ENCODE peak calls at places on chromosomes 12 and 14, in seven cellular contexts. M is K562, S is GM12892, H is SK-N-SH, E is GM12878, W is H1, U is HepG2. J is an unnamed sample.

GRCh38 chr14:98741523-98741922 is 530.5 kb downstream of the BCL11B start:
- DNase-seq in M (no peak), S (no peak), H (no peak), E (no peak), W (no peak), U (no peak), J (no peak)

GRCh38 chr12:65466906-65467305 is 188.4 kb downstream of the MSRB3 start:
- DNase-seq in M (no peak), S (no peak), H (no peak), E (no peak), W (no peak), U (no peak), J (no peak)

GRCh38 chr12:111448831-111449790 is 43.4 kb downstream of the SH2B3 start:
- DNase-seq in M (no peak), S (no peak), H (no peak), E (no peak), W (no peak), U (no peak), J (no peak)

GRCh38 chr12:84822541-84822940 is 90.1 kb downstream of the SLC6A15 start:
- DNase-seq in M (no peak), S (no peak), H (no peak), E (no peak), W (no peak), U (no peak), J (no peak)

GRCh38 chr12:65649126-65649525 is 175.2 kb upstream of the HMGA2 start:
- DNase-seq in M (no peak), S (no peak), H (no peak), E (no peak), W (no peak), U (no peak), J (no peak)

GRCh38 chr12:34396861-34397590 is 374.7 kb downstream of the ALG10 start:
- DNase-seq in M (peak), S (no peak), H (peak), E (no peak), W (no peak), U (no peak), J (no peak)

GRCh38 chr12:81208193-81208946 is 130.5 kb downstream of the ACSS3 start:
- DNase-seq in M (no peak), S (no peak), H (no peak), E (no peak), W (no peak), U (peak), J (no peak)

GRCh38 chr12:79681008-79681590 is 9.7 kb downstream of the PAWR start:
- DNase-seq in M (no peak), S (no peak), H (no peak), E (no peak), W (no peak), U (no peak), J (no peak)

GRCh38 chr12:196436-196835 is 17.5 kb downstream of the SLC6A12 start:
- DNase-seq in M (no peak), S (no peak), H (no peak), E (no peak), W (no peak), U (no peak), J (no peak)

GRCh38 chr12:3317481-3317815 is 173.6 kb upstream of the PRMT8 start:
- DNase-seq in M (no peak), S (no peak), H (no peak), E (no peak), W (no peak), U (no peak), J (no peak)

GRCh38 chr14:105315211-105315721 is 718 bp downstream of the PACS2 start:
- DNase-seq in M (no peak), S (no peak), H (peak), E (no peak), W (no peak), U (peak), J (peak)

GRCh38 chr12:102645968-102646367 is 165.6 kb upstream of the IGF1 start:
- DNase-seq in M (no peak), S (no peak), H (no peak), E (no peak), W (no peak), U (no peak), J (no peak)
- TF ChIP-seq POLR2AphosphoS5 in M (no peak), S (no peak), H (no peak), E (no peak), W (no peak), U (no peak), J (no peak)

DNA sequence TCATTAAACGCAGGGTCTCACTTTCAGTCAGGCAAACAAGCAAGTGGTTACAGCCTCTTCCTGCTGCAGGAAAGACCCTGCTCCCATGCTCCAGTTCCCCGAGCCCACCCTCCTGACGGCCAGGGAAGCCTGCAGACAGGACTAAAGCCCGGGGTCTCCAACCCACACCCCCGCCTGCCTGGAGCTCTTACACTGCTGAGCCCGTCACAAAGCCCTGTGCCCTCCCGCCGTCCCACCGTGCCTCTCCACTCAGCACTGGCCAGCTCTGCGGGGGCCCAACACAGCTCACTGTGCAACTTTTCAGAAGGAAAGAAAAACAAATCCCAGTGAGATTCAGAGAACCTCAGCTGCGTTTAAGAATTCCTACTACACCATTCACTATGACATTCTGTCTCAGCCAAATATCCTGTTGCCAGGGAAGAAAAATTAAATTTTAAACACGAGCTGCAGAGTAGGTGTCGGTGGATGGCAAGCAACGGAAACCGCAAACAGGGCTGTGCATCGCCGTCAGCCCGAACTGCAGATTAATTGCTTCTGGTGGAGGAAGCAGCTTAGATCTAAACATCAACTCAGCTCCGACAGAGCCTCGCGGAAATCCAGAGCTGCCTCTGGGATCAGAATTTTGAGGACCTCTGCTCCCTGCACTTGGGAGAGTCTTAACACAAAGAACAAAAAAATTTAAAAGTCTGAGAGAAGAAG is 106.6 kb upstream of the SFSWAP start:
- DNase-seq in M (no peak), S (no peak), H (no peak), E (no peak), W (no peak), U (no peak), J (no peak)
- TF ChIP-seq TAF1 in M (no peak), S (no peak), H (no peak), E (no peak), W (no peak), U (no peak), J (no peak)

GRCh38 chr14:23557946-23558345 is 1.9 kb downstream of the THTPA start:
- DNase-seq in M (no peak), S (no peak), H (no peak), E (no peak), W (no peak), U (no peak), J (no peak)

GRCh38 chr14:23558363-23559009 is 2.4 kb downstream of the THTPA start:
- DNase-seq in M (no peak), S (no peak), H (no peak), E (no peak), W (no peak), U (no peak), J (no peak)

GRCh38 chr14:23557521-23557920 is 1.4 kb downstream of the THTPA start:
- DNase-seq in M (no peak), S (no peak), H (no peak), E (no peak), W (no peak), U (no peak), J (no peak)

GRCh38 chr14:23559921-23560520 is 4.0 kb downstream of the THTPA start:
- DNase-seq in M (no peak), S (no peak), H (no peak), E (no peak), W (no peak), U (no peak), J (no peak)

DNA sequence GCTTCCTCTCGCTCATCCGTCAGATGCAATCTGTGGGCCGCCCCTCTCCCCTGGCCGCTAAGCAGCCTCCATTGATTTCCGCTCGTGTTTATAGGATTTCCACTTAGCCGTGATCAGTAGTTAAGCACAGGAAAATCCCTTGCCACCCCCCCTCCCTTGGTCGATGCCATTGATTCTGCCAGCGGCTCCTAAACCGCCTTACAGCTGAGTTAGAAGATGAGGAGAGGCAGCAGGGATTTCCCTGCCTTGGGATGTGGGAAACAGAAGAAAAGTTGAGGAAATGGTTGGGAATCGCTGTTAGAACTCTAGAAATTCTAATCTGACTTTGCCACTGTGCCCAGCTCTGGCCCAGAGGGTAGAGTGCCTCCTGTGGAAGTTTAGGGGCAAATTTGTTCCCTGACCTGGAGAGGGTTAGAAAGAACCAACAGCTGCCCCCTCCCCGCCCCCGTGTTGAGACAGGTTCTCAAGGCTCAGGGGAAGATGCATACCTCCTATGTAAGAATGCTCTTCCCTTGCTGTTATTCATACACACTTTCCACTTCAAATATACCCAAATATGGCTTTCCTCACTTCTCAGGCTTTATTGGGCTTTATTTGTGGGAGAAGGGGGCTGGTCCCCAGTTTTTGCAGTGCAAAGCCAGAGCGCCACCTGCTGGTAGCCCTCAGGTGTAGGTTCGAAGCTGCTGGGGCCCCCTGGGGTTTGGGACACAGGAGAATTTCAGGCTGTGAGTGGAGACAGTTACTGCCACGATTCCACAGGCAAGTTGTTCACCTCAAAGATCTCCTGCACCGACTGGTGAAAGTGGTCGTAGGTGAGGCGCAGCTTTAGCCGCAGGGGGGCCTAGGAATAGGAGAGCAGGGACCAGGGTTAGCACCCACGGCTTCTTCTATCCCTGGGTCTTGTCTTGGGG is 3.2 kb downstream of the THTPA start:
- DNase-seq in M (peak), S (no peak), H (peak), E (no peak), W (no peak), U (peak), J (no peak)
- TF ChIP-seq POLR2AphosphoS5 in M (no peak), S (peak), H (no peak), E (no peak), W (no peak), U (peak), J (no peak)

DNA sequence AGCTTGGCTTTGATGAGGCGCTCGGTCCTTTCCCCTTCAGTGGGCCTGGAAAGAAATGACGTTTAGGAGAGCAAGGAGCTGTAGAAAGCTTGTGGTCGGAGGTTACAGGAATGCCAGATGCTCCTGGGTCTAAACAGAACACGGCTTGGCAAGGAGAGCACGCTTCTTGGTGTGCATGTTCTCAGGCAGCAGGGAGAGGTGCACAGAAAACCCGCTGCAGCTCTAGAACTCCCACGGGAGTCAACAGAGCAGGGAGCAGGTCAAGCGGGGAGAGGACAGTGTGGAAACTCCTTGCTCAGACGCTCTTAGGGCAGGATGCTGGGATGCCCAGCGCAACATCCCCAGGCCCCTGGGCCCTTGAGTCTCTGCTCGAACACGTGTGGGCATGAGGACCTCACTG is 51.0 kb downstream of the SSH1 start:
- DNase-seq in M (no peak), S (no peak), H (no peak), E (no peak), W (no peak), U (no peak), J (no peak)
- TF ChIP-seq TAF1 in M (no peak), S (no peak), H (no peak), E (no peak), W (no peak), U (no peak), J (no peak)

GRCh38 chr12:124392991-124393790 is 98.3 kb downstream of the RFLNA start:
- DNase-seq in M (no peak), S (no peak), H (peak), E (no peak), W (no peak), U (no peak), J (no peak)
- TF ChIP-seq POLR2AphosphoS5 in M (no peak), S (no peak), H (no peak), E (no peak), W (no peak), U (no peak), J (no peak)

DNA sequence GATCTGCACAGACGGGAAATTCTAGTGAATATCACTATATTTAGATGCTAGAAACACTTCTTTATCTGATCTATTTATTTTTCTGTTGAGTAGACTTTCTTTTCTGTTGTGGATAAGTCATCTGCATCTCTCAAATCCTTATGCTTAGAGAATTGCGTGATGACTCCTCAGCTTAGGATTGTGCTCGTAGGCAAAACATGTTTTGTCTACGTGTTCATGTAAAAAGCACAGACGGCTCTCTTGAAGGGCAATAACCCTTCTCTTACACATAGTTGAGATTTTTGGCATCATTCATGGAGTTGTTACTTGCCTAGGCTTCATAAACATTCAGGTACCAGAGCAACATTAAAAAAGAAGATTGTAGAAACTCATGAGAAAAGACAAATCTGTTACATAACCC is 18.6 kb downstream of the PPFIBP1 start:
- DNase-seq in M (no peak), S (no peak), H (no peak), E (no peak), W (no peak), U (no peak), J (no peak)
- TF ChIP-seq TAF1 in M (no peak), S (no peak), H (no peak), E (no peak), W (no peak), U (no peak), J (no peak)

GRCh38 chr12:40184493-40185302 is 40.1 kb upstream of the LRRK2 start:
- DNase-seq in M (no peak), S (no peak), H (no peak), E (no peak), W (no peak), U (no peak), J (no peak)

GRCh38 chr12:40183745-40184144 is 41.1 kb upstream of the LRRK2 start:
- DNase-seq in M (no peak), S (no peak), H (no peak), E (no peak), W (no peak), U (no peak), J (no peak)

GRCh38 chr12:40192704-40193255 is 32.0 kb upstream of the LRRK2 start:
- DNase-seq in M (no peak), S (peak), H (no peak), E (peak), W (no peak), U (no peak), J (no peak)

GRCh38 chr12:40185303-40185693 is 39.5 kb upstream of the LRRK2 start:
- DNase-seq in M (no peak), S (no peak), H (no peak), E (no peak), W (no peak), U (no peak), J (no peak)

DNA sequence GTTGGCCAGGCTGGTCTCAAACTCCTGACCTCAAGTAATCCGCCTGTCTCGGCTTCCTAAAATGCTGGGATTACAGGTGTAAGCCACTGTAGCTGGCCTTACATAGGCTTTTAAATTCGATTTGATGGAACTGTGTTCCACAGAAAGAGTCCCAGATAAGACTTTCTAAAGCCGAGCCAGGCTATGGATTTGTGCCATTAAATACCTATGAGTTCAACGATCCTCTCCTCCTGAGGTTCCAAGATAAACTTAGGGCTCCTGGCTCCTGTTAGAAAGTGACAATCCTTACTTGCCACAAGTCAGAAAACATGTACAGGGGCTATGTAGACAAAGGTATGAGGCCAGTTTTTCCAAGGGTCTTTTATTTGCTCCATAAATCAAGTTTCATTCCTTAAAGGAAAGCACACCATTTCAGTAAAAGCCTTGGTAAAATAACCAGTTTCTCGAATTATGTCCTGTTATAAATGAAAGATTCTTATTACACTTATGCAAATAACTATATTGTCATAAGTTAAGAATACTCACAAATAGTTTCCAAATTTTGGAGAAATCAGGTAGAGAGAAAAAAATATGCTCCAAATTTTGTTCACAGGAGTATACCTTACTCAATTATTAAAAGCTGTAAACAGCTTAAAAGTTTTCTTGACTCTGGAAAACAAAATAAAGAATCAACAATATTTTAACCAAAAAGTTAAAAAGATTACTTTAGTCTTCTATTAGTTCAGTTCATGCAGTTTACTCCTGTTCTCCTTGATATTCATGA is 36.1 kb upstream of the LRRK2 start:
- DNase-seq in M (no peak), S (no peak), H (no peak), E (no peak), W (no peak), U (no peak), J (no peak)
- TF ChIP-seq POLR2AphosphoS5 in M (no peak), S (no peak), H (no peak), E (no peak), W (no peak), U (no peak), J (no peak)

GRCh38 chr12:6951551-6952120 is 480 bp downstream of the PTPN6 start:
- DNase-seq in M (no peak), S (no peak), H (peak), E (no peak), W (no peak), U (no peak), J (no peak)

GRCh38 chr12:6952860-6953416 is 1.8 kb downstream of the PTPN6 start:
- DNase-seq in M (no peak), S (no peak), H (peak), E (no peak), W (no peak), U (no peak), J (no peak)

GRCh38 chr12:6950401-6950801 is 755 bp upstream of the PTPN6 start:
- DNase-seq in M (no peak), S (no peak), H (peak), E (no peak), W (no peak), U (no peak), J (no peak)

GRCh38 chr12:6952121-6952859 is 1.1 kb downstream of the PTPN6 start:
- DNase-seq in M (no peak), S (no peak), H (peak), E (no peak), W (no peak), U (no peak), J (no peak)

DNA sequence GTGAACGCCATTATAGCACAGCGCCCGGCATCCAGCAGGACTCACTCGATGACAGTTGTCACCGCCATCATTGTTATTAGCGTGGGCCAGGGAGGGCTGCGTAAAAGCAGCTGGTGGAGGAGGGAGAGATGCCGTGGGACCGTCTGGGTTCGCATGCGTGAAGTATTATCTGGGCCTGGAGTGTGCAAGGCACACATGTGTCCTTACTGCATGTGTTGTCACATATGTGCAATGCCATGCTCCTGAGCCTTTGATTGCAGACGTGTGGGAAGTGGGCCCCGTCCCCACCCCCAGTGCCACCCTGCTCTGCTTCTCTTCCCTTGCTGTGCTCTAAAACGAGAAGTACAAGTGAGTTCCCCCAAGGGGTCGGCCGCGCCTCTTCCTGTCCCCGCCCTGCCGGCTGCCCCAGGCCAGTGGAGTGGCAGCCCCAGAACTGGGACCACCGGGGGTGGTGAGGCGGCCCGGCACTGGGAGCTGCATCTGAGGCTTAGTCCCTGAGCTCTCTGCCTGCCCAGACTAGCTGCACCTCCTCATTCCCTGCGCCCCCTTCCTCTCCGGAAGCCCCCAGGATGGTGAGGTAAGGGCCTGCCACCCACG is at the start of gene PTPN6:
- DNase-seq in M (no peak), S (no peak), H (peak), E (no peak), W (no peak), U (no peak), J (no peak)
- TF ChIP-seq TAF1 in M (no peak), S (peak), H (no peak), E (peak), W (no peak), U (no peak), J (peak)

J was measured in GM12891.